ENCODE peak calls at places on chromosome 12, in four cellular contexts. W, A, P and Y are unnamed samples.

GRCh38 chr12:99029502-99030271 is 384.6 kb downstream of the APAF1 start:
- DNase-seq in W (no peak), A (no peak), P (no peak), Y (no peak)

GRCh38 chr12:126966498-126966897 is 1300.5 kb upstream of the TMEM132C start:
- DNase-seq in W (no peak), A (no peak), P (no peak), Y (no peak)

GRCh38 chr12:108609535-108610335 is 11.9 kb upstream of the TMEM119 start:
- DNase-seq in W (peak; percentile 83), A (no peak), P (peak; percentile 80), Y (no peak)

GRCh38 chr12:18139989-18140596 is 50.1 kb upstream of the RERGL start:
- DNase-seq in W (no peak), A (peak; percentile 12), P (no peak), Y (no peak)

GRCh38 chr12:80053048-80053790 is 46.1 kb upstream of the OTOGL start:
- DNase-seq in W (peak; percentile 93), A (peak; percentile 47), P (peak; percentile 75), Y (no peak)

GRCh38 chr12:126040307-126040706 is 975.1 kb downstream of the AACS start:
- DNase-seq in W (no peak), A (no peak), P (no peak), Y (no peak)

GRCh38 chr12:110635055-110635454 is 21.1 kb downstream of the TCTN1 start:
- DNase-seq in W (no peak), A (no peak), P (no peak), Y (no peak)

GRCh38 chr12:2345902-2346301 is 293.1 kb downstream of the CACNA1C start:
- DNase-seq in W (no peak), A (no peak), P (no peak), Y (no peak)

GRCh38 chr12:2294651-2295475 is 242.1 kb downstream of the CACNA1C start:
- DNase-seq in W (no peak), A (no peak), P (peak; percentile 52), Y (no peak)

GRCh38 chr12:87929346-87929745 is 99.9 kb downstream of the C12orf50 start:
- DNase-seq in W (no peak), A (no peak), P (no peak), Y (no peak)

GRCh38 chr12:12272869-12273268 is 6.0 kb upstream of the LRP6 start:
- DNase-seq in W (no peak), A (no peak), P (no peak), Y (no peak)

GRCh38 chr12:19572920-19573558 is 133.7 kb downstream of the AEBP2 start:
- DNase-seq in W (no peak), A (no peak), P (no peak), Y (no peak)

GRCh38 chr12:109875572-109876131 is 4.7 kb downstream of the GLTP start:
- DNase-seq in W (no peak), A (no peak), P (no peak), Y (no peak)